ENCODE peak calls at places on chromosomes 7 and 10, in four cellular contexts. K is cardiac muscle cell, U is psoas muscle, E is heart left ventricle. I is an unnamed sample.

GRCh38 chr7:128672927-128673517 is 930 bp downstream of the GARIN1A start:
- DNase-seq in E (no peak), U (no peak), K (peak; percentile 63), I (peak; percentile 26)

GRCh38 chr7:2940466-2940865 is 96.4 kb upstream of the GNA12 start:
- DNase-seq in E (no peak), K (no peak), U (no peak), I (no peak)

GRCh38 chr7:51082940-51083533 is 233.6 kb downstream of the COBL start:
- DNase-seq in U (no peak), K (no peak), E (no peak), I (no peak)

GRCh38 chr10:30997536-30998252 is 34.0 kb downstream of the ZNF438 start:
- DNase-seq in K (no peak), E (no peak), U (no peak), I (no peak)

GRCh38 chr10:119344381-119344780 is 137.0 kb downstream of the GRK5 start:
- DNase-seq in U (no peak), K (no peak), E (peak; percentile 23), I (no peak)

GRCh38 chr10:86415099-86415498 is 48.5 kb upstream of the GRID1 start:
- DNase-seq in E (no peak), U (no peak), K (no peak), I (no peak)

GRCh38 chr7:92747041-92747835 is 89.1 kb downstream of the CDK6 start:
- DNase-seq in E (no peak), K (no peak), U (no peak), I (no peak)

GRCh38 chr10:86348321-86349210 is 18.0 kb downstream of the GRID1 start:
- DNase-seq in U (peak; percentile 9), K (peak; percentile 50), E (peak; percentile 62), I (no peak)

GRCh38 chr7:74475243-74475986 is 21.7 kb downstream of the GTF2IRD1 start:
- DNase-seq in E (no peak), U (no peak), K (no peak), I (no peak)

GRCh38 chr7:128827248-128827958 is 2.8 kb upstream of the FLNC start:
- DNase-seq in U (peak; percentile 88), E (no peak), K (peak; percentile 44), I (no peak)

GRCh38 chr10:88616250-88616977 is 29.9 kb downstream of the LIPJ start:
- DNase-seq in U (peak; percentile 10), E (peak; percentile 69), K (peak; percentile 28), I (peak; percentile 52)

GRCh38 chr7:155466142-155466813 is 8.3 kb downstream of the EN2 start:
- DNase-seq in U (no peak), E (no peak), K (peak; percentile 32), I (no peak)

GRCh38 chr10:80268266-80268665 is 21.2 kb downstream of the MAT1A start:
- DNase-seq in K (no peak), E (no peak), U (no peak), I (no peak)

GRCh38 chr10:422232-422631 is 267.2 kb downstream of the DIP2C start:
- DNase-seq in U (no peak), E (no peak), K (no peak), I (no peak)

GRCh38 chr10:127996586-127996985 is 89.7 kb downstream of the PTPRE start:
- DNase-seq in E (no peak), K (peak; percentile 21), U (peak; percentile 59), I (no peak)

GRCh38 chr7:50854831-50855230 is 72.1 kb upstream of the GRB10 start:
- DNase-seq in U (no peak), K (no peak), E (no peak), I (no peak)

GRCh38 chr7:132113536-132114409 is 462.5 kb downstream of the PLXNA4 start:
- DNase-seq in E (no peak), K (no peak), U (no peak), I (no peak)

GRCh38 chr10:115882021-115882420 is 391.0 kb downstream of the GFRA1 start:
- DNase-seq in E (no peak), U (no peak), K (no peak), I (no peak)

GRCh38 chr7:74032624-74033371 is 4.8 kb downstream of the ELN start:
- DNase-seq in U (peak; percentile 58), K (no peak), E (no peak), I (no peak)

GRCh38 chr7:27143950-27144798 is 693 bp upstream of the HOXA5 start:
- DNase-seq in E (no peak), U (no peak), K (no peak), I (no peak)

GRCh38 chr7:47040795-47041194 is 541.1 kb downstream of the TNS3 start:
- DNase-seq in E (no peak), K (no peak), U (no peak), I (no peak)

GRCh38 chr10:27410153-27410552 is 94.0 kb upstream of the RAB18 start:
- DNase-seq in U (no peak), E (no peak), K (no peak), I (no peak)

GRCh38 chr7:91182819-91183405 is 81.3 kb upstream of the FZD1 start:
- DNase-seq in U (no peak), K (no peak), E (no peak), I (no peak)

GRCh38 chr7:18575989-18576572 is 80.5 kb downstream of the HDAC9 start:
- DNase-seq in E (no peak), K (no peak), U (no peak), I (no peak)

GRCh38 chr10:68562666-68563522 is 2.8 kb downstream of the TET1 start:
- DNase-seq in E (no peak), U (no peak), K (peak; percentile 49), I (no peak)

GRCh38 chr10:119481781-119482426 is 60.6 kb downstream of the RGS10 start:
- DNase-seq in U (no peak), K (no peak), E (no peak), I (no peak)

GRCh38 chr7:31067491-31067890 is 15.4 kb downstream of the ADCYAP1R1 start:
- DNase-seq in E (no peak), K (no peak), U (no peak), I (no peak)

GRCh38 chr10:34333513-34333912 is 481.6 kb downstream of the PARD3 start:
- DNase-seq in U (no peak), E (no peak), K (no peak), I (no peak)

GRCh38 chr7:24328050-24328449 is 44.1 kb downstream of the NPY start:
- DNase-seq in K (no peak), E (no peak), U (no peak), I (no peak)

GRCh38 chr7:151122794-151123484 is 36.7 kb downstream of the AGAP3 start:
- DNase-seq in U (no peak), E (no peak), K (no peak), I (no peak)

GRCh38 chr10:102109166-102110116 is 10.7 kb downstream of the LDB1 start:
- DNase-seq in E (no peak), K (no peak), U (no peak), I (no peak)
- H3K36me3 ChIP-seq in E (peaks cover 31% of the 10 kb centered on the region), K (peaks cover 41% of the 10 kb centered on the region), U (peaks cover 53% of the 10 kb centered on the region), I (peaks cover 53% of the 10 kb centered on the region)

GRCh38 chr7:83054472-83054871 is 108.2 kb downstream of the PCLO start:
- DNase-seq in K (no peak), E (no peak), U (no peak), I (no peak)
- H3K27ac ChIP-seq in K (no peak overlapping the region), E (no peak overlapping the region), U (no peak overlapping the region), I (no peak overlapping the region)

GRCh38 chr7:138545123-138545522 is 85.1 kb downstream of the TRIM24 start:
- DNase-seq in E (no peak), K (no peak), U (no peak), I (no peak)

GRCh38 chr7:138543739-138544138 is 83.7 kb downstream of the TRIM24 start:
- DNase-seq in U (no peak), E (no peak), K (no peak), I (no peak)

GRCh38 chr7:138546829-138547228 is 86.8 kb downstream of the TRIM24 start:
- DNase-seq in U (no peak), E (no peak), K (no peak), I (no peak)

GRCh38 chr7:138549082-138549481 is 89.0 kb downstream of the TRIM24 start:
- DNase-seq in U (no peak), E (no peak), K (no peak), I (no peak)

DNA sequence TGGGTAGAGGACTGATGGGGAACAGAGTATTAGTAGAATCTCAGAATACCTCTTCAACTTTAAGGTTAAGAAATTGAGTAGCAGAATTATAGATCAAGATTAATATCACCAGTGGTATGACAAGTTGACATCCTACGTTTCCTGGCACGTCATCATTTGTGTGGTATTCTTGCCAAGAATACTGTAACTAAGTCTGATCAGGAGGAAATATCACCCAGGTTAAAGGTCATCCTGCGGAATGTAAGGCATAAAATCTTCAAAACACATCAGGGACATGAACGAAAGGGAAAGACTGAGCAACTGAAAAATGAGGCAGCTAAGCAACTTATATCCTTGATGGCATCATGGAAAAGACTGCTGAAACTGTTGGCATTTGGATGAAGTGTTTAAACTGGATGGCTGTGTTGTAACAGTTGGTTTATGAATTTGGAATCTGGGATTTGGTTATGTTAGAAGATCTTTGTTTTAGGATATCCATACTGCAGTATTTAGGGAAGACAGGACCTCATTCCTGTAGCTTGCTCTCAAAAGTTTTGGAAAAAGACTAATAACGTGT is 86.1 kb downstream of the TRIM24 start:
- DNase-seq in K (no peak), E (no peak), U (no peak), I (no peak)
- H3K9me3 ChIP-seq in K (no peaks in the 10 kb centered on the region), E (no peaks in the 10 kb centered on the region), U (no peaks in the 10 kb centered on the region), I (no peaks in the 10 kb centered on the region)

GRCh38 chr10:94351089-94351488 is 11.7 kb downstream of the NOC3L start:
- DNase-seq in U (no peak), K (no peak), E (no peak), I (no peak)
- H3K36me3 ChIP-seq in U (peaks cover 99% of the 10 kb centered on the region), K (peaks cover 45% of the 10 kb centered on the region), E (no peaks in the 10 kb centered on the region), I (no peaks in the 10 kb centered on the region)

GRCh38 chr10:32000937-32001336 is 55.3 kb downstream of the KIF5B start:
- DNase-seq in K (no peak), U (no peak), E (no peak), I (no peak)
- H3K27ac ChIP-seq in K (no peak overlapping the region), U (no peak overlapping the region), E (no peak overlapping the region), I (no peak overlapping the region)

DNA sequence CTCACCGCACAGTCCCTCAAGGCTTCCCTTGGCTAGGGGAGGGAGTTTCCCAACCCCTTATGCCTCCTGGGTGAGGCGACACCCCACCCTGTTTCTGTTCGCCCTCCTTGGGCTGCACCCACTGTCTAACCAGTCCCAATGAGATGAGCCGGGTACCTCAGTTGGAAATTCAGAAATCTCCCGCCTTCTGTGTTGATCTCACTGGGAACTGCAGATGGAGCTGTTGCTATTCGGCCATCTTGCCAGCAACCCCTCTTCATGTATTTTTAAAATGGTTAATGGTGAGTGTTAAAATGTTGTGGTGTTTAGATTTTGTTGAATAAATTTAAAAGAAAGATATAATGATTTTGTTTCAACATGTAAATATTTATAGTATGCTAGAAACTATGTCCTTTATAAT is 22.0 kb downstream of the UMAD1 start:
- DNase-seq in U (no peak), E (no peak), K (peak; percentile 39), I (no peak)
- H3K9me3 ChIP-seq in U (peaks cover 5% of the 10 kb centered on the region), E (peaks cover 23% of the 10 kb centered on the region), K (no peaks in the 10 kb centered on the region), I (no peaks in the 10 kb centered on the region)

DNA sequence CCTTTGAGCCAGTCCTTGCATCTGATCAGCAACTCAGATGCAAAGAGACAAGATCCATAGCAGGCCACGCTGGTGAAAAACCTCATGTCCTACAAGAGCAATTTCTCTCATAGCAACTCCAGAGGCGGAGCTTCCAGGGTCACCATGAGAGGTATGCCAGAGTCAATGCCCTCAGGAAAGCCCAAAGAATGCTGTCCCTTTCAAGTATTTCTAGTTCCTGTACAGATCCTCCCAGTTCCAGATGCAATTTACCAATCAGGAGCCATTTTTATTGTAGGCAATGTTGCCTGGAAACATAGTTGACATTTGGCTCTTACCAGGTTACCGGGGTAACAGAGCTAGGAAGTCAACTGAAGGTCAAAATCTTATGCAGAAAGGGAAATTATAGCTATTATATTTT is 46.2 kb upstream of the TM9SF3 start:
- DNase-seq in U (no peak), E (no peak), K (peak; percentile 61), I (no peak)
- H3K36me3 ChIP-seq in U (no peaks in the 10 kb centered on the region), E (no peaks in the 10 kb centered on the region), K (no peaks in the 10 kb centered on the region), I (no peaks in the 10 kb centered on the region)